ENCODE peak calls at places on chromosomes 5 and 9, in nine cellular contexts. One of them, this sample, is unnamed.

GRCh38 chr9:88736136-88736637 is 201.2 kb downstream of the NXNL2 start:
- DNase-seq in HuH-7.5: no peak
- DNase-seq in HT-29: no peak
- DNase-seq in activated CD8-positive, alpha-beta T cell treated with anti-CD3 and anti-CD28 coated beads, Interleukin-2, amount 10 ng/mL, durations not matched to agents 7 days and 5 days: no peak
- DNase-seq in HEK293T: no peak
- DNase-seq in cardiac fibroblast: no peak
- DNase-seq in NCI-H2171 treated with DMSO at 0.1 percent for 48 hours: peak
- DNase-seq in stomach: no peak
- DNase-seq in foreskin melanocyte: no peak
- DNase-seq in this sample: no peak

GRCh38 chr5:83614841-83615240 is 105.8 kb downstream of the HAPLN1 start:
- DNase-seq in HuH-7.5: no peak
- DNase-seq in HT-29: no peak
- DNase-seq in activated CD8-positive, alpha-beta T cell treated with anti-CD3 and anti-CD28 coated beads, Interleukin-2, amount 10 ng/mL, durations not matched to agents 7 days and 5 days: no peak
- DNase-seq in HEK293T: no peak
- DNase-seq in cardiac fibroblast: no peak
- DNase-seq in NCI-H2171 treated with DMSO at 0.1 percent for 48 hours: no peak
- DNase-seq in stomach: no peak
- DNase-seq in foreskin melanocyte: no peak
- DNase-seq in this sample: no peak

GRCh38 chr5:150116667-150117395 is 30.5 kb upstream of the CSF1R start:
- DNase-seq in HuH-7.5: no peak
- DNase-seq in HT-29: no peak
- DNase-seq in activated CD8-positive, alpha-beta T cell treated with anti-CD3 and anti-CD28 coated beads, Interleukin-2, amount 10 ng/mL, durations not matched to agents 7 days and 5 days: no peak
- DNase-seq in HEK293T: no peak
- DNase-seq in cardiac fibroblast: no peak
- DNase-seq in NCI-H2171 treated with DMSO at 0.1 percent for 48 hours: no peak
- DNase-seq in stomach: peak
- DNase-seq in foreskin melanocyte: no peak
- DNase-seq in this sample: no peak

GRCh38 chr9:130518943-130519772 is 60.2 kb upstream of the FUBP3 start:
- DNase-seq in HuH-7.5: no peak
- DNase-seq in HT-29: no peak
- DNase-seq in activated CD8-positive, alpha-beta T cell treated with anti-CD3 and anti-CD28 coated beads, Interleukin-2, amount 10 ng/mL, durations not matched to agents 7 days and 5 days: no peak
- DNase-seq in HEK293T: no peak
- DNase-seq in cardiac fibroblast: no peak
- DNase-seq in NCI-H2171 treated with DMSO at 0.1 percent for 48 hours: peak
- DNase-seq in stomach: no peak
- DNase-seq in foreskin melanocyte: no peak
- DNase-seq in this sample: no peak

GRCh38 chr9:91900057-91900816 is 49.8 kb downstream of the ROR2 start:
- DNase-seq in HuH-7.5: no peak
- DNase-seq in HT-29: no peak
- DNase-seq in activated CD8-positive, alpha-beta T cell treated with anti-CD3 and anti-CD28 coated beads, Interleukin-2, amount 10 ng/mL, durations not matched to agents 7 days and 5 days: no peak
- DNase-seq in HEK293T: no peak
- DNase-seq in cardiac fibroblast: peak
- DNase-seq in NCI-H2171 treated with DMSO at 0.1 percent for 48 hours: no peak
- DNase-seq in stomach: no peak
- DNase-seq in foreskin melanocyte: no peak
- DNase-seq in this sample: no peak

GRCh38 chr5:111043712-111044506 is 27.6 kb upstream of the TSLP start:
- DNase-seq in HuH-7.5: no peak
- DNase-seq in HT-29: no peak
- DNase-seq in activated CD8-positive, alpha-beta T cell treated with anti-CD3 and anti-CD28 coated beads, Interleukin-2, amount 10 ng/mL, durations not matched to agents 7 days and 5 days: no peak
- DNase-seq in HEK293T: peak
- DNase-seq in cardiac fibroblast: peak
- DNase-seq in NCI-H2171 treated with DMSO at 0.1 percent for 48 hours: peak
- DNase-seq in stomach: no peak
- DNase-seq in foreskin melanocyte: no peak
- DNase-seq in this sample: no peak

GRCh38 chr9:96087669-96088299 is 212.3 kb downstream of the ERCC6L2 start:
- DNase-seq in HuH-7.5: peak
- DNase-seq in HT-29: peak
- DNase-seq in activated CD8-positive, alpha-beta T cell treated with anti-CD3 and anti-CD28 coated beads, Interleukin-2, amount 10 ng/mL, durations not matched to agents 7 days and 5 days: no peak
- DNase-seq in HEK293T: no peak
- DNase-seq in cardiac fibroblast: no peak
- DNase-seq in NCI-H2171 treated with DMSO at 0.1 percent for 48 hours: peak
- DNase-seq in stomach: no peak
- DNase-seq in foreskin melanocyte: no peak
- DNase-seq in this sample: peak

GRCh38 chr9:115373000-115373709 is 255.2 kb upstream of the TNC start:
- DNase-seq in HuH-7.5: peak
- DNase-seq in HT-29: peak
- DNase-seq in activated CD8-positive, alpha-beta T cell treated with anti-CD3 and anti-CD28 coated beads, Interleukin-2, amount 10 ng/mL, durations not matched to agents 7 days and 5 days: no peak
- DNase-seq in HEK293T: no peak
- DNase-seq in cardiac fibroblast: peak
- DNase-seq in NCI-H2171 treated with DMSO at 0.1 percent for 48 hours: no peak
- DNase-seq in stomach: peak
- DNase-seq in foreskin melanocyte: no peak
- DNase-seq in this sample: peak

GRCh38 chr5:25544652-25545249 is 900.0 kb upstream of the CDH10 start:
- DNase-seq in HuH-7.5: peak
- DNase-seq in HT-29: peak
- DNase-seq in activated CD8-positive, alpha-beta T cell treated with anti-CD3 and anti-CD28 coated beads, Interleukin-2, amount 10 ng/mL, durations not matched to agents 7 days and 5 days: no peak
- DNase-seq in HEK293T: peak
- DNase-seq in cardiac fibroblast: no peak
- DNase-seq in NCI-H2171 treated with DMSO at 0.1 percent for 48 hours: peak
- DNase-seq in stomach: peak
- DNase-seq in foreskin melanocyte: peak
- DNase-seq in this sample: peak

GRCh38 chr9:88202321-88202720 is 64.0 kb upstream of the SPATA31C2 start:
- DNase-seq in HuH-7.5: no peak
- DNase-seq in HT-29: no peak
- DNase-seq in activated CD8-positive, alpha-beta T cell treated with anti-CD3 and anti-CD28 coated beads, Interleukin-2, amount 10 ng/mL, durations not matched to agents 7 days and 5 days: no peak
- DNase-seq in HEK293T: no peak
- DNase-seq in cardiac fibroblast: peak
- DNase-seq in NCI-H2171 treated with DMSO at 0.1 percent for 48 hours: no peak
- DNase-seq in stomach: no peak
- DNase-seq in foreskin melanocyte: no peak
- DNase-seq in this sample: no peak

GRCh38 chr9:130984476-130984875 is 24.5 kb upstream of the LAMC3 start:
- DNase-seq in HuH-7.5: no peak
- DNase-seq in HT-29: no peak
- DNase-seq in activated CD8-positive, alpha-beta T cell treated with anti-CD3 and anti-CD28 coated beads, Interleukin-2, amount 10 ng/mL, durations not matched to agents 7 days and 5 days: no peak
- DNase-seq in HEK293T: no peak
- DNase-seq in cardiac fibroblast: no peak
- DNase-seq in NCI-H2171 treated with DMSO at 0.1 percent for 48 hours: no peak
- DNase-seq in stomach: no peak
- DNase-seq in foreskin melanocyte: no peak
- DNase-seq in this sample: no peak